ENCODE peak calls at places on chromosomes 13 and 19, in four cellular contexts. K is hepatocyte, L is tibial nerve, Z is colonic mucosa. D is an unnamed sample. For H3K36me3, H3K4me1 and H3K9me3, the result is how much of the 10 kb centered on the place peaks cover.

GRCh38 chr13:29654807-29655547 is 59.5 kb upstream of the SLC7A1 start:
- DNase-seq in K (no peak), L (no peak), Z (no peak), D (no peak)

GRCh38 chr19:3804429-3804828 is 18.2 kb upstream of the MATK start:
- DNase-seq in K (no peak), L (no peak), Z (no peak), D (no peak)

GRCh38 chr13:99421271-99421670 is 80.0 kb upstream of the TM9SF2 start:
- DNase-seq in L (no peak), K (no peak), Z (no peak), D (no peak)

GRCh38 chr13:30802953-30803478 is 67.7 kb downstream of the ALOX5AP start:
- DNase-seq in L (peak), K (peak), Z (peak), D (peak)

GRCh38 chr13:45209229-45209628 is 8.4 kb upstream of the KCTD4 start:
- DNase-seq in K (no peak), L (no peak), Z (no peak), D (no peak)

GRCh38 chr19:3196933-3197205 is 11.1 kb downstream of the NCLN start:
- DNase-seq in L (no peak), Z (no peak), K (no peak), D (no peak)

GRCh38 chr13:28401303-28402056 is 93.4 kb downstream of the FLT1 start:
- DNase-seq in L (no peak), K (no peak), Z (no peak), D (no peak)

GRCh38 chr13:42320375-42320787 is 48.4 kb downstream of the AKAP11 start:
- DNase-seq in Z (no peak), L (no peak), K (no peak), D (no peak)

GRCh38 chr13:113061271-113061625 is 44.3 kb upstream of the F7 start:
- DNase-seq in Z (no peak), L (no peak), K (no peak), D (no peak)

GRCh38 chr13:30577381-30577780 is 40.3 kb upstream of the USPL1 start:
- DNase-seq in Z (no peak), K (peak), L (no peak), D (no peak)

GRCh38 chr19:29843180-29844051 is 31.6 kb downstream of the CCNE1 start:
- DNase-seq in K (peak), Z (peak), L (no peak), D (peak)

GRCh38 chr13:76703621-76704020 is 182.6 kb downstream of the KCTD12 start:
- DNase-seq in K (no peak), L (no peak), Z (no peak), D (no peak)

GRCh38 chr13:114115191-114115671 is 17.2 kb downstream of the RASA3 start:
- DNase-seq in L (peak), K (peak), Z (peak), D (peak)

GRCh38 chr19:34405892-34406660 is 1.9 kb downstream of the PDCD2L start:
- DNase-seq in L (no peak), K (no peak), Z (no peak), D (no peak)
- H3K36me3 ChIP-seq in L (under half), K (under half), Z (under half), D (under half)

DNA sequence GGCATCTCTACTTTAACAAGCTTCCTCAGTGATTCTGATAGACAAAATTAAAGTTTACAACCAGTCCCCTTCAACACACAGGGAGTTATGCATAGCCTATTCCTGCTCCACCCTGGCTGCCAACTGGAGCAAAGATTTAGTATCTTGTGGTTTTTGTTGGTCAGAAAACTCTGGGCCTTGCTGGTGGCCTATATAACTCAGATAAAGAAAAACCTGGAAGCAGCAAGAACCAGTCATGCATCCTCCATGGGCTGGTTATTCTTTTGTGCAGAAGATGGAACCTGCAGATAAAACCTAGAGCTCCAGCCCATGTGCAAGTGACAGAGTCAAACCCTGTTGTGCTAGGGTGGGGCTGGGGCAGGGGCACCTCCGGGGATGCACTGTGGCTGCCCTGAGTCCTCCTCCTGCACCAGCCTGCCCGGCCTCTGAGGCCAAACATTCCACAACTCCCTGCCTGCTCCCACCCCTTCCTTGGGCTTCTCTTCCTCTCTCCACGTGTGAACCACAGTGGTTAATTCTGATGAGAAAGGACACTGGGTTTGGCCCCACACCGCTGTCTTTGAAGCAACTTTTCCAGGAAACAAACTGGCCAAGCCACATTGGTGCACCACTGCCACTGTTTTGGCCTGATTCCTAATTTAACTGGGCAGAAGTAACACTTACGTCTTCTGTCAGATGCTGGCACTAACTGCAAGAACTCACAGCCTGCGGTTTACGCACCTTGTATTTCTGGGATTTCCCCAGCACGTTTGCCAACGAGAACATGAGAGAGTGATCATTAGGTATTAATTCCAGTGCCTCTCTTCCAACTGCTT is 23.3 kb upstream of the GGACT start:
- DNase-seq in Z (no peak), L (no peak), K (no peak), D (no peak)
- H3K4me1 ChIP-seq in Z (under half), L (under half), K (under half), D (under half)

GRCh38 chr19:22427587-22428298 is 5.6 kb upstream of the ZNF98 start:
- DNase-seq in K (no peak), Z (no peak), L (no peak), D (no peak)

GRCh38 chr19:22426901-22427300 is 4.8 kb upstream of the ZNF98 start:
- DNase-seq in K (no peak), Z (no peak), L (no peak), D (no peak)

GRCh38 chr19:22421797-22422196 is 349 bp downstream of the ZNF98 start:
- DNase-seq in K (no peak), Z (no peak), L (no peak), D (no peak)

DNA sequence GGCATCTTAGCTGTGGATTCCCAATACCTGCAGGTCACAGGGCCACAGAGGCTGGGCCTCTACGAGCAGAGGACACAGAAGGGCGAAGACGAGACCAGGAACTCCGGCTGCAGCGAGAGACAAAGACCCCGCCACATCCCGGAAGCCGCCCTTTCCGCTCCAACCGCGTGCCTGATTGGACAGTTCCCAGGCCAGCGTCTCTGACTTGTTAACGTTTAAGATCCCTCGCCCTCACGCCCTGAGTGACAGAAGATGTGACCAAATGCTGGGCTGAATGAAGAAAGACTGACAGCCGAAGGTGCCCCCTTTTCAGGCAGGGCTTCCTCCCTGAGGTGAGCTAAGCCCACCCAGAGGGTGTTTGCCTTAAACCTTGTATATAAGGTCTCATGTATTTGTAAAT is at the start of gene ZNF98:
- DNase-seq in K (no peak), Z (no peak), L (no peak), D (no peak)
- H3K9me3 ChIP-seq in K (under half), Z (under half), L (under half), D (under half)

GRCh38 chr19:1729568-1729925 is 23.8 kb upstream of the ONECUT3 start:
- DNase-seq in L (no peak), Z (no peak), K (no peak), D (no peak)
- H3K36me3 ChIP-seq in L (under half), Z (under half), K (under half), D (under half)

GRCh38 chr19:50796128-50796633 is 6.0 kb downstream of the ACP4 start:
- DNase-seq in Z (no peak), K (no peak), L (no peak), D (no peak)
- H3K4me1 ChIP-seq in Z (under half), K (under half), L (under half), D (under half)

GRCh38 chr19:5269926-5270325 is 70.7 kb downstream of the PTPRS start:
- DNase-seq in Z (no peak), K (no peak), L (no peak), D (no peak)

GRCh38 chr19:5269279-5269678 is 71.3 kb downstream of the PTPRS start:
- DNase-seq in K (no peak), Z (no peak), L (no peak), D (no peak)

GRCh38 chr19:5271145-5271544 is 69.5 kb downstream of the PTPRS start:
- DNase-seq in L (no peak), Z (no peak), K (no peak), D (no peak)

GRCh38 chr19:5265260-5265659 is 75.4 kb downstream of the PTPRS start:
- DNase-seq in K (no peak), Z (no peak), L (no peak), D (no peak)

DNA sequence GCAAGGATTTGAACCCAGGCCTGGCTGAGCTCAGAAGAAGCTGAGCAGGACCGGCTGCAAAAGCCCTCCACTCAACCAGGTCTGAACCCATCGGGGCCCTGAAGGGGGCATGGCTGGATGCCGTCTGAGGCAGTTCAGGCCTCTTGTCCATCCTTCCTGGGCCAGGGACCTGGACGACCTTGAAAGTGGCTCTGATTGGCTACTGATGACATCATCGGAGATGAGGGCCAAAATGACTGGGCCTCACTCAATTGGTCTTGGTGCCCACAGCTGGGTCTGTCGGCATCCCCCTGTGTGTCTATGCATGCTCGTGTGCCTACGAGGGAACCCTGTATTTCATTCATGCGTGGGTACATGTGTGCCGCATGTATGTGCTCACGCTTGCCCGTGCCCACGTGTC is 71.8 kb downstream of the PTPRS start:
- DNase-seq in Z (no peak), K (no peak), L (no peak), D (no peak)
- H3K9me3 ChIP-seq in Z (under half), K (under half), L (under half), D (under half)

DNA sequence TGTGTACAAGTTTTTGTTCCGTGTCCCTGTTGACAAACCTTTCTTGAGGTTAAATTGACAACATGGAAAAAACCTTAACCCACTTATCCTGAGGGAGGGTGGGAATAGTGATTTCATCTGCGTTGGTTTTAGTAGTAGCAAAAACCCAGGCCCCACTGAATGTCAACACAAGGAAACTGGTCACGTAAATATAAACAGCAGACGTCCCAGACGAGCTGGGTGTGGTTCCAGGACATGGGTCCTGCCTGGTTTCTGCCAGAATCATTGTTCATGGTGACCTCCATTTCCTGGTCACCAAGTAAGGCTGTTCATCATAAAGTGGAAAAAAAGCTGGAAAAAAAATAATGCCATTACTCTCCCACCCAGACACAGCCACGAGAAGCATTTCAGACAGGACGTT is 16.9 kb upstream of the F2RL3 start:
- DNase-seq in L (no peak), Z (peak), K (no peak), D (no peak)
- H3K36me3 ChIP-seq in L (under half), Z (under half), K (under half), D (under half)

GRCh38 chr13:106525865-106526264 is 9.6 kb downstream of the EFNB2 start:
- DNase-seq in K (no peak), Z (peak), L (no peak), D (no peak)
- H3K4me1 ChIP-seq in K (half or more), Z (under half), L (under half), D (half or more)